ENCODE peak calls at places on chromosome 18, in ten cellular contexts. B is A172; Y is C1 segment of cervical spinal cord; K is activated naive CD8-positive, alpha-beta T cell treated with anti-CD3 and anti-CD28 coated beads, Interleukin-2, amount 50 U/mL, for 16 hours; F is choroid plexus epithelial cell; Q is AG08395; T is HS-5; C is amygdala; R is NCI-H1092; U is anterior cingulate cortex. A is an unnamed sample.

GRCh38 chr18:69845588-69846506 is 101.8 kb downstream of the CD226 start:
- DNase-seq in Y (no peak), B (peak), T (no peak), K (no peak), Q (no peak), F (no peak), C (no peak), R (peak), U (no peak), A (no peak)

GRCh38 chr18:5534845-5535244 is 9.0 kb downstream of the EPB41L3 start:
- DNase-seq in R (no peak), U (no peak), F (peak), Y (no peak), C (no peak), Q (no peak), K (no peak), T (no peak), B (no peak), A (no peak)

GRCh38 chr18:47397671-47398319 is 146.3 kb upstream of the SKOR2 start:
- DNase-seq in Q (no peak), K (no peak), F (no peak), T (no peak), C (no peak), B (no peak), U (no peak), R (no peak), Y (no peak), A (no peak)

GRCh38 chr18:63979409-63979908 is 9.6 kb downstream of the SERPINB8 start:
- DNase-seq in K (no peak), R (peak), U (peak), T (no peak), Y (peak), Q (peak), C (no peak), F (peak), B (peak), A (peak)

GRCh38 chr18:58856881-58857280 is 7.8 kb upstream of the ZNF532 start:
- DNase-seq in U (no peak), Y (no peak), F (peak), C (no peak), T (peak), B (peak), R (no peak), K (no peak), Q (peak), A (no peak)

GRCh38 chr18:26543368-26543767 is 5.0 kb downstream of the KCTD1 start:
- DNase-seq in B (no peak), R (no peak), C (no peak), F (no peak), U (no peak), Y (no peak), Q (no peak), K (no peak), T (no peak), A (no peak)

GRCh38 chr18:8515142-8515865 is 93.9 kb upstream of the RAB12 start:
- DNase-seq in C (no peak), U (no peak), Y (peak), B (no peak), T (no peak), K (no peak), F (no peak), Q (no peak), R (no peak), A (no peak)

GRCh38 chr18:58937204-58937603 is 72.5 kb downstream of the ZNF532 start:
- DNase-seq in Y (no peak), Q (peak), U (no peak), B (peak), R (no peak), F (peak), C (no peak), T (peak), K (no peak), A (no peak)

GRCh38 chr18:48578289-48578688 is 39.5 kb downstream of the CTIF start:
- DNase-seq in U (no peak), R (no peak), Y (no peak), K (no peak), F (no peak), T (no peak), B (no peak), C (no peak), Q (no peak), A (no peak)

GRCh38 chr18:67144342-67144741 is 372.2 kb downstream of the DSEL start:
- DNase-seq in B (no peak), Y (no peak), K (no peak), C (no peak), F (no peak), T (no peak), U (no peak), R (peak), Q (no peak), A (no peak)

GRCh38 chr18:33201509-33201926 is 239.0 kb downstream of the CCDC178 start:
- DNase-seq in U (no peak), Y (no peak), C (no peak), K (no peak), T (no peak), R (no peak), B (peak), Q (no peak), F (peak), A (no peak)

GRCh38 chr18:8795586-8795985 is 90.2 kb downstream of the MTCL1 start:
- DNase-seq in Q (no peak), C (no peak), R (no peak), T (no peak), U (no peak), F (no peak), B (no peak), K (no peak), Y (no peak), A (no peak)

GRCh38 chr18:73245345-73245744 is 377.6 kb upstream of the NETO1 start:
- DNase-seq in K (no peak), Y (no peak), Q (no peak), R (no peak), T (no peak), F (no peak), U (no peak), C (no peak), B (no peak), A (no peak)

GRCh38 chr18:25284861-25285574 is 66.9 kb downstream of the ZNF521 start:
- DNase-seq in B (no peak), T (no peak), F (peak), U (no peak), Q (peak), K (no peak), C (no peak), R (no peak), Y (no peak), A (no peak)

GRCh38 chr18:67574749-67575148 is 58.2 kb upstream of the DSEL start:
- DNase-seq in B (no peak), U (no peak), R (no peak), T (no peak), C (no peak), F (no peak), K (no peak), Y (no peak), Q (no peak), A (no peak)

GRCh38 chr18:60249388-60249787 is 123.2 kb downstream of the MC4R start:
- DNase-seq in U (no peak), R (no peak), F (no peak), K (no peak), C (no peak), T (no peak), Y (no peak), B (no peak), Q (no peak), A (no peak)

GRCh38 chr18:47981320-47981719 is 50.9 kb upstream of the SMAD2 start:
- DNase-seq in C (no peak), B (no peak), T (no peak), F (no peak), R (no peak), K (no peak), Y (no peak), Q (no peak), U (no peak), A (no peak)

GRCh38 chr18:13281406-13281805 is 62.8 kb downstream of the LDLRAD4 start:
- DNase-seq in K (no peak), C (no peak), T (no peak), F (no peak), R (no peak), B (no peak), Y (no peak), U (no peak), Q (no peak), A (no peak)

GRCh38 chr18:24212939-24213338 is 74.1 kb downstream of the CABYR start:
- DNase-seq in Q (peak), C (no peak), R (no peak), U (no peak), B (peak), F (peak), Y (no peak), T (peak), K (no peak), A (no peak)

GRCh38 chr18:35949903-35950627 is 22.4 kb upstream of the RMP24 start:
- DNase-seq in K (no peak), Y (peak), T (no peak), R (peak), B (peak), Q (peak), U (peak), F (peak), C (no peak), A (peak)

GRCh38 chr18:7822435-7823425 is 255.6 kb downstream of the PTPRM start:
- DNase-seq in F (peak), Q (no peak), T (no peak), R (no peak), U (no peak), Y (no peak), B (no peak), C (no peak), K (no peak), A (peak)

GRCh38 chr18:6333981-6334380 is 80.7 kb downstream of the L3MBTL4 start:
- DNase-seq in Y (no peak), T (no peak), Q (no peak), B (no peak), C (no peak), U (no peak), K (no peak), F (no peak), R (no peak), A (peak)

GRCh38 chr18:54882318-54882717 is 54.0 kb downstream of the RAB27B start:
- DNase-seq in B (no peak), F (no peak), Q (no peak), T (no peak), Y (no peak), R (no peak), C (no peak), U (no peak), K (no peak), A (no peak)

GRCh38 chr18:69230204-69230603 is 170.5 kb upstream of the DOK6 start:
- DNase-seq in R (no peak), C (no peak), B (no peak), T (no peak), F (no peak), U (no peak), Q (no peak), K (no peak), Y (no peak), A (no peak)

GRCh38 chr18:13809025-13809384 is 14.9 kb upstream of the MC5R start:
- DNase-seq in U (no peak), K (no peak), R (no peak), C (no peak), T (no peak), Q (no peak), B (no peak), Y (no peak), F (no peak), A (no peak)